ENCODE peak calls at places on chromosomes 7 and 10, in seven cellular contexts. One of them, this sample, is unnamed.

GRCh38 chr7:150847536-150847935 is 4.8 kb upstream of the AOC1 start:
- DNase-seq in endothelial cell: no peak
- DNase-seq in right atrium auricular region: no peak
- DNase-seq in astrocyte of the cerebellum: no peak
- DNase-seq in HFFc6: no peak
- DNase-seq in fibroblast of lung: no peak
- DNase-seq in Calu3: no peak
- DNase-seq in this sample: no peak

GRCh38 chr7:506391-506831 is 13.2 kb downstream of the PDGFA start:
- DNase-seq in endothelial cell: no peak
- DNase-seq in right atrium auricular region: no peak
- DNase-seq in astrocyte of the cerebellum: no peak
- DNase-seq in HFFc6: no peak
- DNase-seq in fibroblast of lung: no peak
- DNase-seq in Calu3: no peak
- DNase-seq in this sample: peak; percentile 68

GRCh38 chr10:66349076-66349475 is 576.8 kb upstream of the LRRTM3 start:
- DNase-seq in endothelial cell: no peak
- DNase-seq in right atrium auricular region: no peak
- DNase-seq in astrocyte of the cerebellum: no peak
- DNase-seq in HFFc6: no peak
- DNase-seq in fibroblast of lung: no peak
- DNase-seq in Calu3: no peak
- DNase-seq in this sample: no peak

GRCh38 chr7:114819629-114820362 is 102.1 kb upstream of the MDFIC start:
- DNase-seq in endothelial cell: no peak
- DNase-seq in right atrium auricular region: no peak
- DNase-seq in astrocyte of the cerebellum: peak; percentile 80
- DNase-seq in HFFc6: peak; percentile 98
- DNase-seq in fibroblast of lung: peak; percentile 97
- DNase-seq in Calu3: peak; percentile 55
- DNase-seq in this sample: no peak

GRCh38 chr10:72338180-72338579 is 16.5 kb downstream of the DNAJB12 start:
- DNase-seq in endothelial cell: no peak
- DNase-seq in right atrium auricular region: no peak
- DNase-seq in astrocyte of the cerebellum: no peak
- DNase-seq in HFFc6: no peak
- DNase-seq in fibroblast of lung: no peak
- DNase-seq in Calu3: no peak
- DNase-seq in this sample: no peak

GRCh38 chr10:102501201-102502028 is 1.1 kb downstream of the ACTR1A start:
- DNase-seq in endothelial cell: no peak
- DNase-seq in right atrium auricular region: no peak
- DNase-seq in astrocyte of the cerebellum: no peak
- DNase-seq in HFFc6: no peak
- DNase-seq in fibroblast of lung: no peak
- DNase-seq in Calu3: no peak
- DNase-seq in this sample: no peak

GRCh38 chr7:154879629-154880028 is 123.3 kb downstream of the PAXIP1 start:
- DNase-seq in endothelial cell: no peak
- DNase-seq in right atrium auricular region: no peak
- DNase-seq in astrocyte of the cerebellum: no peak
- DNase-seq in HFFc6: no peak
- DNase-seq in fibroblast of lung: no peak
- DNase-seq in Calu3: no peak
- DNase-seq in this sample: no peak

GRCh38 chr10:104028146-104028545 is 57.5 kb downstream of the COL17A1 start:
- DNase-seq in endothelial cell: peak; percentile 38
- DNase-seq in right atrium auricular region: no peak
- DNase-seq in astrocyte of the cerebellum: no peak
- DNase-seq in HFFc6: peak; percentile 3
- DNase-seq in fibroblast of lung: peak; percentile 8
- DNase-seq in Calu3: peak; percentile 19
- DNase-seq in this sample: no peak

GRCh38 chr7:157133304-157133703 is 5.4 kb upstream of the UBE3C start:
- DNase-seq in endothelial cell: no peak
- DNase-seq in right atrium auricular region: no peak
- DNase-seq in astrocyte of the cerebellum: no peak
- DNase-seq in HFFc6: no peak
- DNase-seq in fibroblast of lung: no peak
- DNase-seq in Calu3: no peak
- DNase-seq in this sample: no peak

GRCh38 chr10:51886438-51887068 is 187.2 kb upstream of the CSTF2T start:
- DNase-seq in endothelial cell: no peak
- DNase-seq in right atrium auricular region: no peak
- DNase-seq in astrocyte of the cerebellum: no peak
- DNase-seq in HFFc6: peak; percentile 49
- DNase-seq in fibroblast of lung: peak; percentile 73
- DNase-seq in Calu3: no peak
- DNase-seq in this sample: no peak

GRCh38 chr7:50970092-50970491 is 187.4 kb upstream of the GRB10 start:
- DNase-seq in endothelial cell: no peak
- DNase-seq in right atrium auricular region: no peak
- DNase-seq in astrocyte of the cerebellum: no peak
- DNase-seq in HFFc6: no peak
- DNase-seq in fibroblast of lung: no peak
- DNase-seq in Calu3: no peak
- DNase-seq in this sample: no peak

GRCh38 chr7:41047192-41047591 is 655.7 kb downstream of the INHBA start:
- DNase-seq in endothelial cell: no peak
- DNase-seq in right atrium auricular region: no peak
- DNase-seq in astrocyte of the cerebellum: no peak
- DNase-seq in HFFc6: no peak
- DNase-seq in fibroblast of lung: no peak
- DNase-seq in Calu3: no peak
- DNase-seq in this sample: no peak

GRCh38 chr7:36473454-36474282 is 84.0 kb downstream of the ANLN start:
- DNase-seq in endothelial cell: peak; percentile 73
- DNase-seq in right atrium auricular region: no peak
- DNase-seq in astrocyte of the cerebellum: no peak
- DNase-seq in HFFc6: no peak
- DNase-seq in fibroblast of lung: peak; percentile 25
- DNase-seq in Calu3: peak; percentile 89
- DNase-seq in this sample: no peak

GRCh38 chr10:122276611-122277205 is 5.6 kb downstream of the BTBD16 start:
- DNase-seq in endothelial cell: no peak
- DNase-seq in right atrium auricular region: no peak
- DNase-seq in astrocyte of the cerebellum: no peak
- DNase-seq in HFFc6: peak; percentile 65
- DNase-seq in fibroblast of lung: peak; percentile 59
- DNase-seq in Calu3: no peak
- DNase-seq in this sample: no peak

GRCh38 chr7:25820432-25821040 is 331.5 kb upstream of the NFE2L3 start:
- DNase-seq in endothelial cell: peak; percentile 26
- DNase-seq in right atrium auricular region: no peak
- DNase-seq in astrocyte of the cerebellum: no peak
- DNase-seq in HFFc6: no peak
- DNase-seq in fibroblast of lung: no peak
- DNase-seq in Calu3: peak; percentile 51
- DNase-seq in this sample: no peak
- TF ChIP-seq CTCF in endothelial cell: peak; percentile 78
- TF ChIP-seq CTCF in right atrium auricular region: no peak
- TF ChIP-seq CTCF in astrocyte of the cerebellum: peak; percentile 40
- TF ChIP-seq CTCF in HFFc6: peak; percentile 67
- TF ChIP-seq CTCF in fibroblast of lung: peak; percentile 37
- TF ChIP-seq CTCF in Calu3: peak; percentile 62
- TF ChIP-seq CTCF in this sample: peak; percentile 74

DNA sequence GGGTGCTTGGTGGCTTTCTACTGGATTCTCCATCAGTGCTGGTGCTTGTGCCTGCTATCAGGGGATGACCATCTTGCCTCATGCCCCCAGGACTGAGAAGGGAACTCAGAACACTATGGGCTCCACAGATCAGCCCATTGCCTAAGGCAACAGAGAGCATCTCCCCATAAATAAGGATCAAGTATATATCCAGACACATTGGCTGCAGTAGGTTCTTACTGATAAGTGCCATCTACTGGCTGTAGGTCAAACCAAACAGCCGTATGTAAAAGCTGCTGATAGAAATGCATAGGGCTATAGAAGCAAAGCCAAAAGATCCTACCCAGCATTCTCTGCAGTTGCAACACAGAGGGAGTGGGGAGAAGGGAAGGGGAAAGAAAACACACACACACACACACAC is 153.7 kb downstream of the CDK14 start:
- DNase-seq in endothelial cell: no peak
- DNase-seq in right atrium auricular region: no peak
- DNase-seq in astrocyte of the cerebellum: no peak
- DNase-seq in HFFc6: peak; percentile 30
- DNase-seq in fibroblast of lung: no peak
- DNase-seq in Calu3: no peak
- DNase-seq in this sample: no peak
- TF ChIP-seq CTCF in endothelial cell: no peak
- TF ChIP-seq CTCF in right atrium auricular region: no peak
- TF ChIP-seq CTCF in astrocyte of the cerebellum: peak; percentile 29
- TF ChIP-seq CTCF in HFFc6: peak; percentile 32
- TF ChIP-seq CTCF in fibroblast of lung: no peak
- TF ChIP-seq CTCF in Calu3: no peak
- TF ChIP-seq CTCF in this sample: peak; percentile 57

GRCh38 chr10:101140950-101141621 is 10.0 kb downstream of the TLX1 start:
- DNase-seq in endothelial cell: no peak
- DNase-seq in right atrium auricular region: no peak
- DNase-seq in astrocyte of the cerebellum: no peak
- DNase-seq in HFFc6: no peak
- DNase-seq in fibroblast of lung: no peak
- DNase-seq in Calu3: no peak
- DNase-seq in this sample: no peak

GRCh38 chr10:101143354-101143648 is 12.2 kb downstream of the TLX1 start:
- DNase-seq in endothelial cell: no peak
- DNase-seq in right atrium auricular region: no peak
- DNase-seq in astrocyte of the cerebellum: no peak
- DNase-seq in HFFc6: no peak
- DNase-seq in fibroblast of lung: no peak
- DNase-seq in Calu3: no peak
- DNase-seq in this sample: no peak

GRCh38 chr10:101144053-101144452 is 13.0 kb downstream of the TLX1 start:
- DNase-seq in endothelial cell: no peak
- DNase-seq in right atrium auricular region: no peak
- DNase-seq in astrocyte of the cerebellum: no peak
- DNase-seq in HFFc6: no peak
- DNase-seq in fibroblast of lung: no peak
- DNase-seq in Calu3: no peak
- DNase-seq in this sample: no peak

GRCh38 chr10:101141622-101142532 is 10.8 kb downstream of the TLX1 start:
- DNase-seq in endothelial cell: peak; percentile 91
- DNase-seq in right atrium auricular region: peak; percentile 84
- DNase-seq in astrocyte of the cerebellum: peak; percentile 45
- DNase-seq in HFFc6: peak; percentile 72
- DNase-seq in fibroblast of lung: peak; percentile 61
- DNase-seq in Calu3: peak; percentile 83
- DNase-seq in this sample: no peak

GRCh38 chr10:101142533-101143353 is 11.6 kb downstream of the TLX1 start:
- DNase-seq in endothelial cell: no peak
- DNase-seq in right atrium auricular region: no peak
- DNase-seq in astrocyte of the cerebellum: no peak
- DNase-seq in HFFc6: no peak
- DNase-seq in fibroblast of lung: no peak
- DNase-seq in Calu3: no peak
- DNase-seq in this sample: no peak
- TF ChIP-seq CTCF in endothelial cell: no peak
- TF ChIP-seq CTCF in right atrium auricular region: no peak
- TF ChIP-seq CTCF in astrocyte of the cerebellum: no peak
- TF ChIP-seq CTCF in HFFc6: peak; percentile 42
- TF ChIP-seq CTCF in fibroblast of lung: no peak
- TF ChIP-seq CTCF in Calu3: no peak
- TF ChIP-seq CTCF in this sample: no peak

GRCh38 chr10:114470956-114471905 is 66.9 kb upstream of the AFAP1L2 start:
- DNase-seq in endothelial cell: peak; percentile 44
- DNase-seq in right atrium auricular region: peak; percentile 71
- DNase-seq in astrocyte of the cerebellum: peak; percentile 53
- DNase-seq in HFFc6: peak; percentile 52
- DNase-seq in fibroblast of lung: peak; percentile 60
- DNase-seq in Calu3: peak; percentile 52
- DNase-seq in this sample: no peak
- TF ChIP-seq CTCF in endothelial cell: peak; percentile 87
- TF ChIP-seq CTCF in right atrium auricular region: peak; percentile 90
- TF ChIP-seq CTCF in astrocyte of the cerebellum: peak; percentile 87
- TF ChIP-seq CTCF in HFFc6: peak; percentile 97
- TF ChIP-seq CTCF in fibroblast of lung: peak; percentile 83
- TF ChIP-seq CTCF in Calu3: peak; percentile 48
- TF ChIP-seq CTCF in this sample: peak; percentile 99

GRCh38 chr7:147432068-147432467 is 1158.5 kb upstream of the C7orf33 start:
- DNase-seq in endothelial cell: peak; percentile 15
- DNase-seq in right atrium auricular region: no peak
- DNase-seq in astrocyte of the cerebellum: no peak
- DNase-seq in HFFc6: no peak
- DNase-seq in fibroblast of lung: peak; percentile 3
- DNase-seq in Calu3: no peak
- DNase-seq in this sample: no peak
- TF ChIP-seq CTCF in endothelial cell: no peak
- TF ChIP-seq CTCF in right atrium auricular region: no peak
- TF ChIP-seq CTCF in astrocyte of the cerebellum: peak; percentile 27
- TF ChIP-seq CTCF in HFFc6: peak; percentile 34
- TF ChIP-seq CTCF in fibroblast of lung: no peak
- TF ChIP-seq CTCF in Calu3: no peak
- TF ChIP-seq CTCF in this sample: peak; percentile 75

This sample was measured in chondrocyte.